ENCODE peak calls at places on chromosomes 2 and 18, in six cellular contexts. J is GM12878, L is HepG2, P is K562, O is A549, W is endothelial cell of umbilical vein. U is an unnamed sample.

GRCh38 chr2:140654565-140654964 is 1476.3 kb downstream of the LRP1B start:
- DNase-seq in J (no peak), L (no peak), P (no peak), W (no peak), O (no peak), U (no peak)

GRCh38 chr2:177165103-177165583 is 47.5 kb upstream of the HNRNPA3 start:
- DNase-seq in P (no peak), L (no peak), W (peak), J (peak), O (peak), U (peak)

GRCh38 chr2:228675715-228676114 is 494.2 kb upstream of the SPHKAP start:
- DNase-seq in W (no peak), O (no peak), L (no peak), P (no peak), J (no peak), U (no peak)

GRCh38 chr2:31980674-31981356 is 30.0 kb downstream of the MEMO1 start:
- DNase-seq in W (peak), J (peak), O (peak), P (no peak), L (peak), U (peak)

GRCh38 chr2:201854221-201854801 is 48.0 kb downstream of the CDK15 start:
- DNase-seq in L (no peak), P (no peak), J (no peak), O (no peak), W (no peak), U (no peak)

GRCh38 chr2:46248171-46248570 is 49.0 kb upstream of the EPAS1 start:
- DNase-seq in O (no peak), W (peak), L (no peak), J (no peak), P (no peak), U (no peak)

GRCh38 chr2:181955010-181955409 is 30.6 kb upstream of the PPP1R1C start:
- DNase-seq in L (no peak), J (no peak), O (peak), W (peak), P (no peak), U (no peak)

GRCh38 chr18:68960355-68960754 is 162.5 kb downstream of the CCDC102B start:
- DNase-seq in L (no peak), P (no peak), J (no peak), O (no peak), W (no peak), U (no peak)

GRCh38 chr2:217954469-217954868 is 48.3 kb downstream of the TNS1 start:
- DNase-seq in P (no peak), O (no peak), W (no peak), J (no peak), L (no peak), U (no peak)

GRCh38 chr2:229627728-229628127 is 86.6 kb downstream of the DNER start:
- DNase-seq in P (no peak), J (no peak), O (no peak), L (no peak), W (no peak), U (no peak)

GRCh38 chr2:71706121-71706520 is 252.8 kb downstream of the DYSF start:
- DNase-seq in W (no peak), O (no peak), L (no peak), P (no peak), J (no peak), U (no peak)

GRCh38 chr2:239118675-239119211 is 270.9 kb downstream of the TWIST2 start:
- DNase-seq in O (no peak), L (no peak), P (no peak), J (no peak), W (no peak), U (no peak)

GRCh38 chr2:183490930-183491329 is 366.7 kb downstream of the NUP35 start:
- DNase-seq in W (no peak), O (no peak), L (no peak), J (no peak), P (no peak), U (no peak)

GRCh38 chr2:85886585-85886984 is 2.2 kb downstream of the ST3GAL5 start:
- DNase-seq in J (no peak), L (no peak), P (no peak), O (peak), W (peak), U (peak)

GRCh38 chr2:20916604-20917286 is 93.8 kb upstream of the LDAH start:
- DNase-seq in L (peak), W (peak), O (peak), P (no peak), J (no peak), U (no peak)

GRCh38 chr18:40124107-40124506 is 1830.9 kb upstream of the PIK3C3 start:
- DNase-seq in J (no peak), W (no peak), P (no peak), O (no peak), L (no peak), U (no peak)

GRCh38 chr2:161905389-161906046 is 168.5 kb downstream of the DPP4 start:
- DNase-seq in L (peak), W (peak), P (no peak), J (peak), O (peak), U (no peak)

GRCh38 chr18:58638446-58638845 is 9.6 kb upstream of the ALPK2 start:
- DNase-seq in W (no peak), J (no peak), L (no peak), O (no peak), P (no peak), U (peak)

GRCh38 chr2:224221455-224221913 is 180.4 kb downstream of the FAM124B start:
- DNase-seq in J (no peak), P (no peak), L (no peak), O (peak), W (peak), U (no peak)

GRCh38 chr2:162917626-162918025 is 79.1 kb upstream of the KCNH7 start:
- DNase-seq in O (no peak), W (no peak), J (no peak), P (no peak), L (no peak), U (peak)

GRCh38 chr18:7946724-7947377 is 379.7 kb downstream of the PTPRM start:
- DNase-seq in W (peak), O (peak), L (no peak), P (no peak), J (no peak), U (no peak)

GRCh38 chr2:159968282-159968900 is 94.0 kb downstream of the PLA2R1 start:
- DNase-seq in J (no peak), W (peak), L (peak), P (no peak), O (peak), U (peak)

GRCh38 chr2:6143812-6144211 is 451.6 kb downstream of the SOX11 start:
- DNase-seq in O (no peak), L (no peak), P (no peak), W (no peak), J (no peak), U (no peak)

GRCh38 chr2:134008837-134009236 is 245.0 kb upstream of the MGAT5 start:
- DNase-seq in J (no peak), L (no peak), O (no peak), W (no peak), P (no peak), U (no peak)

GRCh38 chr2:11553661-11554429 is 20.0 kb downstream of the GREB1 start:
- DNase-seq in L (no peak), P (no peak), J (no peak), O (no peak), W (no peak), U (peak)

GRCh38 chr2:72803151-72803550 is 22.7 kb downstream of the EXOC6B start:
- DNase-seq in J (no peak), W (no peak), O (no peak), P (no peak), L (no peak), U (no peak)

GRCh38 chr2:240726876-240727275 is 35.2 kb downstream of the AQP12A start:
- DNase-seq in L (no peak), P (no peak), W (no peak), O (no peak), J (no peak), U (no peak)

GRCh38 chr2:62054916-62055315 is 141.0 kb upstream of the B3GNT2 start:
- DNase-seq in J (no peak), W (no peak), L (no peak), P (no peak), O (no peak), U (no peak)

GRCh38 chr2:129611456-129611855 is 368.0 kb upstream of the RAB6C start:
- DNase-seq in O (no peak), L (no peak), P (no peak), J (no peak), W (no peak), U (no peak)

GRCh38 chr18:25853716-25854465 is 236.5 kb downstream of the SS18 start:
- DNase-seq in P (no peak), O (no peak), J (no peak), W (peak), L (no peak), U (no peak)

GRCh38 chr2:75491129-75491753 is 69.5 kb downstream of the EVA1A start:
- DNase-seq in O (no peak), J (no peak), W (no peak), P (no peak), L (no peak), U (no peak)

GRCh38 chr2:59827677-59828076 is 725.8 kb downstream of the BCL11A start:
- DNase-seq in P (no peak), L (no peak), O (no peak), W (no peak), J (no peak), U (no peak)

GRCh38 chr2:199740111-199740428 is 110.9 kb downstream of the FTCDNL1 start:
- DNase-seq in L (no peak), P (no peak), W (no peak), O (no peak), J (no peak), U (no peak)

GRCh38 chr2:130977461-130978050 is 115.7 kb downstream of the FAM168B start:
- DNase-seq in P (no peak), J (no peak), L (no peak), W (no peak), O (no peak), U (no peak)

GRCh38 chr18:40121001-40121400 is 1834.0 kb upstream of the PIK3C3 start:
- DNase-seq in W (no peak), J (no peak), P (no peak), O (no peak), L (no peak), U (no peak)

GRCh38 chr2:80370375-80371009 is 65.9 kb upstream of the LRRTM1 start:
- DNase-seq in P (peak), W (no peak), J (no peak), L (no peak), O (no peak), U (no peak)

GRCh38 chr2:238045575-238045974 is 15.2 kb upstream of the SCLY start:
- DNase-seq in J (no peak), O (no peak), W (no peak), P (no peak), L (no peak), U (no peak)

GRCh38 chr2:126698991-126699390 is 43.0 kb downstream of the GYPC start:
- DNase-seq in L (no peak), O (no peak), P (no peak), W (no peak), J (no peak), U (no peak)
- TF ChIP-seq MYC in L (no peak), O (no peak), P (no peak), W (no peak), J (no peak), U (no peak)

DNA sequence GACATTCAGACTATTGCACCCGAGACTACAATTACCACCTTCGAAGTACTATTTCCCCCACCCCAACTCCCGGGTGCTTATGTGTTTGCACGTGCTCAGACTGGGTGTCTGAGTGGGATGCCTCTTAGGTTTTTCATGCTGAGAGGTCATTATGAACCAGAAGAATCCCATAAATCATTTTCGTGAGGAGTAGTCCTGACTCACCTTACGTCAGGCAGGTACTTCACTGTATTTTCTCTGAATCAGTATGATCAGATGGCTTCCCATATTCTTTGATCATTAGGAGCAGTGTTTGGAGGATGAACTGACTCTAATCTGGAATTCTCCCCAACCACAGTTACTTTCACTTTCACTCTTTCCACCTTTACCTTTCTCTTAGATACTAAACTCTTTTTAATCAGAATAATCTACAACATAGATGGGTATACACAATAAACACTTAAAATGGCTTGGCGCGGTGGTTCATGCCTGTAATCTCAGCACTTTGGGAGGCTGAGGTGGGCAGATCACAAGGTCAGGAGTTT is 38.4 kb upstream of the STAT4 start:
- DNase-seq in P (no peak), W (no peak), J (no peak), O (no peak), L (no peak), U (no peak)
- H3K4me3 ChIP-seq in P (no peak), W (no peak), J (no peak), O (no peak), L (no peak), U (no peak)

GRCh38 chr2:135741395-135742306 is at the start of gene UBXN4:
- DNase-seq in W (peak), O (peak), L (peak), J (peak), P (peak), U (peak)
- TF ChIP-seq CTCF in W (peak), O (no peak), L (peak), J (peak), P (peak), U (peak)

GRCh38 chr18:45218436-45218835 is 396.8 kb upstream of the SLC14A2 start:
- DNase-seq in L (no peak), J (no peak), W (no peak), P (no peak), O (no peak), U (no peak)

GRCh38 chr18:45227004-45227403 is 388.3 kb upstream of the SLC14A2 start:
- DNase-seq in J (no peak), W (no peak), P (no peak), L (no peak), O (no peak), U (no peak)

GRCh38 chr18:45222200-45222599 is 393.1 kb upstream of the SLC14A2 start:
- DNase-seq in L (no peak), W (no peak), J (no peak), O (no peak), P (no peak), U (no peak)

DNA sequence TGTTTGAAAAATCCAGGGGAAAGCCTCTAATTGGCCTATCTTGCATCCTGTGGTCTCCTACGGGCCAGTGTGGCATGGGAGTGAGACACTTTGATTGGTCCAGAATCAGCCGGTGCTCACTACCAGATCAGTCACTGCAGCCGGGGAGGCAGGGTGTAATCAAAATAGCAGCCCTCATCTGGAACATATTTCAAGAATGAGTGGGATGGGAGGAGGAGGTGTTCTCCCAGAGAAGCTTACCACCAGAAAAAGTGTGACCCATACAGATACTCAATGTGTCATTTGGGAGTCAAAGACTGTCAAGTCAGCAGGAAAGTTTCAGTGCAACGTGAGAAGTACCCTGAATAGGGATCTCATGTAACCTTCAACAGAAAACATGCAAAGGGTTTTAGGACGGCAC is 393.9 kb upstream of the SLC14A2 start:
- DNase-seq in W (no peak), O (no peak), P (no peak), J (no peak), L (no peak), U (no peak)
- TF ChIP-seq MYC in W (no peak), O (no peak), P (no peak), J (no peak), L (no peak), U (no peak)